ENCODE peak calls at places on chromosomes 13 and 19, in five cellular contexts. K is tibial nerve, W is mesothelial cell of epicardium, I is HFFc6, U is endodermal cell. D is an unnamed sample.
A peak's percentile ranks its signal among the peaks of the same experiment; 100 is the strongest.

GRCh38 chr13:98778749-98779148 is 26.3 kb upstream of the SLC15A1 start:
- DNase-seq in K (no peak), U (no peak), W (no peak), I (no peak), D (no peak)

GRCh38 chr13:75460644-75461043 is 21.3 kb downstream of the TBC1D4 start:
- DNase-seq in W (no peak), I (no peak), K (no peak), U (no peak), D (no peak)

GRCh38 chr13:53398051-53398450 is 369.4 kb downstream of the OLFM4 start:
- DNase-seq in W (no peak), I (no peak), K (no peak), U (no peak), D (no peak)

GRCh38 chr13:72851678-72852014 is 69.7 kb downstream of the PIBF1 start:
- DNase-seq in U (no peak), K (no peak), W (no peak), I (no peak), D (no peak)

GRCh38 chr13:35826626-35827254 is 304.4 kb downstream of the DCLK1 start:
- DNase-seq in K (no peak), U (peak; percentile 79), W (no peak), I (no peak), D (no peak)

GRCh38 chr13:22031702-22032286 is 360.9 kb downstream of the FGF9 start:
- DNase-seq in K (no peak), I (no peak), W (no peak), U (no peak), D (no peak)

GRCh38 chr13:49457221-49457620 is 13.1 kb downstream of the SETDB2 start:
- DNase-seq in W (no peak), K (no peak), U (no peak), I (no peak), D (no peak)

GRCh38 chr13:113002206-113002821 is 33.3 kb downstream of the MCF2L start:
- DNase-seq in I (no peak), K (no peak), W (no peak), U (peak; percentile 90), D (peak; percentile 61)

GRCh38 chr13:51777921-51778320 is 26.0 kb downstream of the DHRS12 start:
- DNase-seq in K (no peak), W (no peak), U (no peak), I (no peak), D (no peak)

GRCh38 chr19:45137179-45137761 is 23.5 kb downstream of the NKPD1 start:
- DNase-seq in U (no peak), W (no peak), I (no peak), K (no peak), D (no peak)

GRCh38 chr19:54653181-54653809 is 9.5 kb upstream of the LILRB4 start:
- DNase-seq in U (no peak), I (peak; percentile 4), K (no peak), W (no peak), D (no peak)

GRCh38 chr19:16659832-16660708 is at the start of gene SMIM7:
- DNase-seq in U (peak; percentile 99), W (peak; percentile 92), K (peak; percentile 96), I (peak; percentile 98), D (peak; percentile 89)

GRCh38 chr19:44576843-44577565 is 36.4 kb upstream of the IGSF23 start:
- DNase-seq in W (no peak), U (peak; percentile 80), K (no peak), I (peak; percentile 9), D (no peak)

GRCh38 chr13:46571189-46571901 is 18.4 kb downstream of the LRCH1 start:
- DNase-seq in I (no peak), W (no peak), U (no peak), K (no peak), D (no peak)

GRCh38 chr13:114089341-114089740 is 43.1 kb downstream of the RASA3 start:
- DNase-seq in U (peak; percentile 44), I (no peak), W (no peak), K (no peak), D (no peak)

GRCh38 chr13:43878897-43879322 is 630 bp downstream of the CCDC122 start:
- DNase-seq in W (peak; percentile 23), I (peak; percentile 65), K (peak; percentile 33), U (peak; percentile 84), D (no peak)

GRCh38 chr19:43526884-43527859 is at the start of gene ETHE1:
- DNase-seq in W (peak; percentile 31), I (peak; percentile 64), K (peak; percentile 60), U (peak; percentile 93), D (peak; percentile 71)

GRCh38 chr13:39766464-39767167 is 111.2 kb downstream of the COG6 start:
- DNase-seq in K (no peak), U (no peak), I (no peak), W (no peak), D (no peak)

GRCh38 chr19:38617764-38618589 is at the start of gene MAP4K1:
- DNase-seq in K (no peak), W (no peak), U (peak; percentile 69), I (no peak), D (no peak)

GRCh38 chr19:43699506-43700367 is 16.1 kb upstream of the IRGC start:
- DNase-seq in I (no peak), U (peak; percentile 91), K (no peak), W (peak; percentile 49), D (no peak)

GRCh38 chr13:35732565-35732964 is 256.1 kb upstream of the MAB21L1 start:
- DNase-seq in W (no peak), U (no peak), I (no peak), K (no peak), D (no peak)

GRCh38 chr13:94329277-94329676 is 150.2 kb downstream of the DCT start:
- DNase-seq in I (no peak), K (no peak), U (no peak), W (no peak), D (no peak)

GRCh38 chr13:69600811-69601210 is 506.8 kb upstream of the ATXN8OS start:
- DNase-seq in K (no peak), W (no peak), I (no peak), U (no peak), D (no peak)

GRCh38 chr19:3784607-3785463 is 1.3 kb downstream of the MATK start:
- DNase-seq in I (no peak), W (no peak), U (peak; percentile 49), K (no peak), D (no peak)

GRCh38 chr19:23810496-23810895 is 51.8 kb upstream of the ZNF681 start:
- DNase-seq in I (no peak), U (no peak), K (no peak), W (no peak), D (no peak)

GRCh38 chr13:41606646-41607045 is 149.3 kb downstream of the RGCC start:
- DNase-seq in U (no peak), W (no peak), K (no peak), I (no peak), D (no peak)

GRCh38 chr19:38079926-38080380 is 144.1 kb downstream of the DPF1 start:
- DNase-seq in K (no peak), W (no peak), I (peak; percentile 91), U (peak; percentile 56), D (no peak)

GRCh38 chr19:17671906-17672305 is 16.2 kb downstream of the UNC13A start:
- DNase-seq in U (peak; percentile 84), W (no peak), I (peak; percentile 58), K (no peak), D (no peak)

GRCh38 chr19:11264452-11265176 is 2.3 kb upstream of the DOCK6 start:
- DNase-seq in U (peak; percentile 78), W (no peak), I (no peak), K (no peak), D (no peak)

GRCh38 chr19:10670187-10670586 is 16.0 kb downstream of the ILF3 start:
- DNase-seq in I (no peak), W (no peak), K (no peak), U (no peak), D (no peak)

GRCh38 chr13:41411536-41411935 is 45.8 kb upstream of the RGCC start:
- DNase-seq in I (peak; percentile 52), K (no peak), U (peak; percentile 73), W (no peak), D (no peak)

GRCh38 chr19:55777528-55777927 is 8.6 kb downstream of the RFPL4AL1 start:
- DNase-seq in K (no peak), U (peak; percentile 43), I (no peak), W (no peak), D (no peak)

DNA sequence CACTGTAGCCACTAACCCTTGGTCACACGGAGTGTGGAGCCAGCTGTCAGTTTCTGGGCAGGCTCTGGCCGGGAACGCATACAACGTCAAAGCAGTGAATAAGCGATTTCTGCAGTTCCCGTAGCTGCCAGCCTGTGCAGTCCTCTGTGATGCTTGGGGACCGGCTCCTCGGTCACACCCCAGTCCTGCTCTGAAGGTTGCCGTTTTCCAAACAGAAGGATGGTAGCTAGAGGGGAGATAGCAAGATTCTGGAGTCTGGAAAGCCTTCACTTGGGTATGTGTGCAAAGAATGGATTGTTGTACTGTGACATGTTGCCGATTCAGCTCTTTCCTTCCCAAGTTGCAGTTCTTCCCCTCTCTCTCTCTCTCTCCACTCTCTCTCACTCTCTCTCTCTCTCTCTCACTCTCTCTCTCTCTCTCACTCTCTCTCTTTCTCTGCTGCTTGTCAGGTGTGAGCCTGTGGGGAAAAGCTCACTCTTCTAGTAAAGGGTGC is 38.7 kb upstream of the C1QTNF9 start:
- DNase-seq in K (peak; percentile 35), W (no peak), I (peak; percentile 51), U (peak; percentile 52), D (no peak)
- TF ChIP-seq CTCF in K (peak; percentile 100), W (no peak), I (no peak), U (no peak), D (no peak)

GRCh38 chr19:8457209-8457608 is 12.4 kb downstream of the HNRNPM start:
- DNase-seq in W (no peak), I (no peak), U (no peak), K (no peak), D (no peak)
- TF ChIP-seq CTCF in W (peak; percentile 35), I (peak; percentile 23), U (peak; percentile 33), K (no peak), D (no peak)

DNA sequence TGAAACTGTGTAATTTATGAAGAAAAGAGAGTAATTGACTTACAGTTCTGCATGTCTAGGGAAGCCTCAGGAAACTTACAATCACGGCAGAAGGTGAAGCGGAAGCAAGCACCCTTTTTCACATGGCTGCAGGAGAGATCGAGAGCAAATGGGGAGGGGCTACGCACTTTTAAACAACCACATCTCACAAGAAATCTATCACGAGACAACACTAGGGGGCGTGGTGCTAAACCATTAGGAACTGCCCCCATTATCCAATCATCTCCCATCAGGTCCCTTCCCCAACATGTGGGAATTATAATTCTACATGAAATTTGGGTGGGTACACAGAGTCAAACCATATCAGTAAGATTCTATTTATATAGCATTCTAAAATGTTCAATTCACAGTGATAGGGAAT is 114.8 kb upstream of the TRPC4 start:
- DNase-seq in W (no peak), U (peak; percentile 57), K (no peak), I (no peak), D (no peak)
- TF ChIP-seq CTCF in W (no peak), U (peak; percentile 63), K (no peak), I (peak; percentile 50), D (peak; percentile 29)

GRCh38 chr13:80835902-80836301 is 495.0 kb upstream of the SPRY2 start:
- DNase-seq in K (no peak), W (no peak), U (no peak), I (no peak), D (no peak)
- TF ChIP-seq CTCF in K (no peak), W (no peak), U (no peak), I (no peak), D (no peak)

GRCh38 chr13:99980201-99981114 is 1.1 kb upstream of the ZIC2 start:
- DNase-seq in U (peak; percentile 96), K (no peak), I (peak; percentile 55), W (no peak), D (peak; percentile 39)
- TF ChIP-seq CTCF in U (peak; percentile 24), K (no peak), I (no peak), W (no peak), D (no peak)

D was measured in D721Med.